ENCODE peak calls at places on chromosomes 16 and 17, in nine cellular contexts. U, O, G, K, H, W, C, P and I are unnamed samples.

GRCh38 chr16:28473714-28474265 is 1.7 kb upstream of the NPIPB7 start:
- DNase-seq in G (no peak), H (no peak), C (no peak), W (no peak), U (no peak), K (no peak), O (no peak), P (no peak), I (no peak)

GRCh38 chr16:60740033-60740696 is 1296.1 kb downstream of the CDH8 start:
- DNase-seq in K (no peak), H (no peak), P (no peak), C (no peak), G (no peak), O (no peak), U (no peak), W (no peak), I (no peak)

GRCh38 chr16:81219151-81219550 is 19.3 kb upstream of the BCO1 start:
- DNase-seq in W (no peak), H (no peak), G (no peak), C (no peak), O (no peak), U (no peak), P (no peak), K (no peak), I (no peak)

GRCh38 chr17:67229109-67229991 is 15.6 kb downstream of the HELZ start:
- DNase-seq in U (no peak), O (no peak), G (no peak), W (no peak), H (no peak), K (no peak), C (no peak), P (no peak), I (no peak)

GRCh38 chr17:29760771-29761682 is 138.3 kb upstream of the CORO6 start:
- DNase-seq in C (no peak), O (peak; percentile 80), U (peak; percentile 89), K (peak; percentile 88), G (peak; percentile 56), H (peak; percentile 84), W (peak; percentile 85), P (peak; percentile 94), I (peak; percentile 60)

GRCh38 chr17:69579961-69580677 is 165.6 kb downstream of the MAP2K6 start:
- DNase-seq in P (no peak), U (no peak), G (no peak), K (no peak), C (no peak), O (no peak), W (no peak), H (no peak), I (no peak)

GRCh38 chr16:4375717-4376116 is 4.1 kb downstream of the VASN start:
- DNase-seq in H (no peak), K (no peak), P (no peak), U (no peak), O (no peak), W (no peak), C (no peak), G (no peak), I (no peak)

GRCh38 chr16:88759245-88759975 is 25.6 kb downstream of the PIEZO1 start:
- DNase-seq in U (peak; percentile 61), W (no peak), C (no peak), H (peak; percentile 85), G (no peak), P (no peak), K (peak; percentile 62), O (peak; percentile 51), I (peak; percentile 98)

GRCh38 chr17:42980766-42981397 is 517 bp downstream of the RUNDC1 start:
- DNase-seq in K (peak; percentile 49), W (peak; percentile 56), U (peak; percentile 72), O (peak; percentile 73), G (no peak), H (peak; percentile 56), P (peak; percentile 24), C (peak; percentile 66), I (peak; percentile 55)

GRCh38 chr16:86298166-86299131 is 211.9 kb upstream of the FOXF1 start:
- DNase-seq in P (no peak), O (no peak), G (no peak), U (no peak), C (no peak), W (peak; percentile 66), H (no peak), K (no peak), I (no peak)

GRCh38 chr17:8223356-8224063 is 13.1 kb upstream of the AURKB start:
- DNase-seq in G (peak; percentile 36), W (peak; percentile 60), O (peak; percentile 21), P (peak; percentile 73), H (peak; percentile 75), K (peak; percentile 52), U (peak; percentile 60), C (no peak), I (peak; percentile 79)

GRCh38 chr17:7404737-7405412 is 978 bp upstream of the TMEM256 start:
- DNase-seq in O (no peak), K (peak; percentile 72), G (no peak), C (no peak), H (peak; percentile 66), U (peak; percentile 65), W (peak; percentile 32), P (peak; percentile 64), I (no peak)

GRCh38 chr16:27084296-27085065 is 17.8 kb downstream of the C16orf82 start:
- DNase-seq in C (no peak), O (no peak), H (no peak), U (no peak), W (no peak), G (no peak), K (no peak), P (no peak), I (no peak)

GRCh38 chr17:76537288-76537577 is 276 bp downstream of the CYGB start:
- DNase-seq in G (no peak), O (no peak), U (no peak), W (peak; percentile 41), P (peak; percentile 55), K (no peak), H (no peak), C (no peak), I (no peak)

GRCh38 chr17:21357281-21357680 is 18.9 kb upstream of the KCNJ12 start:
- DNase-seq in P (peak; percentile 8), C (no peak), U (no peak), H (no peak), O (no peak), G (no peak), W (no peak), K (no peak), I (no peak)

GRCh38 chr17:39979021-39979660 is 1.5 kb upstream of the PSMD3 start:
- DNase-seq in K (no peak), W (peak; percentile 88), O (no peak), G (no peak), H (no peak), U (no peak), P (no peak), C (no peak), I (no peak)

GRCh38 chr17:75877752-75878173 is 618 bp downstream of the TRIM47 start:
- DNase-seq in H (peak; percentile 75), O (peak; percentile 79), W (peak; percentile 79), P (peak; percentile 75), C (peak; percentile 77), G (no peak), U (peak; percentile 68), K (peak; percentile 71), I (peak; percentile 68)

GRCh38 chr17:38598536-38598935 is 7.2 kb downstream of the SRCIN1 start:
- DNase-seq in P (no peak), C (peak; percentile 60), O (peak; percentile 64), H (no peak), W (peak; percentile 25), G (no peak), U (peak; percentile 18), K (no peak), I (peak; percentile 82)

GRCh38 chr16:31880322-31880979 is 6.8 kb downstream of the ZNF267 start:
- DNase-seq in H (no peak), W (peak; percentile 75), O (peak; percentile 9), G (no peak), K (no peak), U (peak; percentile 60), P (no peak), C (no peak), I (no peak)

GRCh38 chr16:85716680-85717038 is 27.9 kb upstream of the GINS2 start:
- DNase-seq in P (no peak), U (no peak), C (no peak), H (no peak), G (no peak), O (no peak), K (no peak), W (no peak), I (no peak)

GRCh38 chr16:58586340-58587030 is 43.1 kb downstream of the CNOT1 start:
- DNase-seq in P (no peak), G (no peak), H (no peak), K (no peak), U (no peak), W (no peak), C (no peak), O (no peak), I (no peak)

GRCh38 chr17:75270218-75270965 is 639 bp downstream of the MIF4GD start:
- DNase-seq in G (no peak), H (peak; percentile 61), K (peak; percentile 32), C (peak; percentile 93), P (peak; percentile 62), W (peak; percentile 70), O (peak; percentile 63), U (peak; percentile 61), I (peak; percentile 88)

GRCh38 chr17:76593338-76593737 is 7.7 kb upstream of the ST6GALNAC2 start:
- DNase-seq in K (no peak), H (no peak), G (no peak), P (no peak), C (no peak), O (no peak), W (no peak), U (no peak), I (no peak)

GRCh38 chr17:18184143-18185007 is 747 bp downstream of the ALKBH5 start:
- DNase-seq in G (no peak), C (no peak), K (peak; percentile 78), H (peak; percentile 51), P (peak; percentile 45), U (peak; percentile 75), O (peak; percentile 36), W (peak; percentile 35), I (no peak)

GRCh38 chr17:51251010-51251409 is 8.8 kb downstream of the MBTD1 start:
- DNase-seq in H (no peak), C (no peak), P (no peak), W (peak; percentile 29), U (no peak), O (no peak), G (no peak), K (no peak), I (no peak)

GRCh38 chr17:30267625-30268024 is 24.1 kb downstream of the BLMH start:
- DNase-seq in G (no peak), O (no peak), W (no peak), H (no peak), K (no peak), U (no peak), P (no peak), C (no peak), I (no peak)

GRCh38 chr17:44557653-44558285 is 485 bp downstream of the FZD2 start:
- DNase-seq in K (peak; percentile 16), P (peak; percentile 41), C (no peak), U (peak; percentile 31), H (no peak), W (peak; percentile 67), G (no peak), O (no peak), I (no peak)

GRCh38 chr17:7587420-7587786 is 2.5 kb downstream of the SOX15 start:
- DNase-seq in G (no peak), H (no peak), C (no peak), P (no peak), O (no peak), U (no peak), K (no peak), W (peak; percentile 90), I (no peak)

GRCh38 chr17:56203430-56203829 is 50.2 kb downstream of the ANKFN1 start:
- DNase-seq in O (no peak), P (no peak), G (no peak), H (no peak), W (peak; percentile 49), C (peak; percentile 7), K (no peak), U (no peak), I (peak; percentile 7)

GRCh38 chr17:55327225-55328088 is 62.7 kb downstream of the HLF start:
- DNase-seq in U (no peak), G (no peak), C (no peak), H (no peak), P (no peak), W (no peak), O (peak; percentile 92), K (no peak), I (peak; percentile 87)

GRCh38 chr16:13919330-13919682 is 648 bp upstream of the ERCC4 start:
- DNase-seq in W (peak; percentile 64), K (peak; percentile 3), P (no peak), O (peak; percentile 44), C (peak; percentile 11), U (peak; percentile 20), H (no peak), G (no peak), I (peak; percentile 70)